ENCODE peak calls at places on chromosomes 3 and 15, in four cellular contexts. One of them, this sample, is unnamed.

GRCh38 chr15:68581725-68582124 is 2.9 kb downstream of the CORO2B start:
- DNase-seq in SJSA1: no peak
- DNase-seq in tibial artery: no peak
- DNase-seq in EH: peak
- DNase-seq in this sample: no peak

GRCh38 chr3:48863122-48863521 is 15.4 kb upstream of the PRKAR2A start:
- DNase-seq in SJSA1: no peak
- DNase-seq in tibial artery: no peak
- DNase-seq in EH: no peak
- DNase-seq in this sample: no peak

GRCh38 chr3:76134166-76134565 is 348.8 kb upstream of the ZNF717 start:
- DNase-seq in SJSA1: peak
- DNase-seq in tibial artery: no peak
- DNase-seq in EH: no peak
- DNase-seq in this sample: no peak

GRCh38 chr3:143536817-143537535 is 311.3 kb downstream of the SLC9A9 start:
- DNase-seq in SJSA1: no peak
- DNase-seq in tibial artery: no peak
- DNase-seq in EH: peak
- DNase-seq in this sample: peak

GRCh38 chr3:60949146-60949545 is 302.1 kb downstream of the FHIT start:
- DNase-seq in SJSA1: no peak
- DNase-seq in tibial artery: no peak
- DNase-seq in EH: no peak
- DNase-seq in this sample: no peak

GRCh38 chr3:64291345-64291744 is 66.1 kb upstream of the PRICKLE2 start:
- DNase-seq in SJSA1: peak
- DNase-seq in tibial artery: peak
- DNase-seq in EH: peak
- DNase-seq in this sample: no peak

GRCh38 chr3:37221407-37221806 is 47.0 kb upstream of the LRRFIP2 start:
- DNase-seq in SJSA1: peak
- DNase-seq in tibial artery: no peak
- DNase-seq in EH: peak
- DNase-seq in this sample: no peak

GRCh38 chr15:76866716-76867321 is 38.3 kb downstream of the SCAPER start:
- DNase-seq in SJSA1: peak
- DNase-seq in tibial artery: no peak
- DNase-seq in EH: peak
- DNase-seq in this sample: no peak

GRCh38 chr15:64249842-64250575 is 87.2 kb upstream of the PPIB start:
- DNase-seq in SJSA1: peak
- DNase-seq in tibial artery: no peak
- DNase-seq in EH: peak
- DNase-seq in this sample: no peak

GRCh38 chr15:31510003-31510402 is 183.4 kb downstream of the KLF13 start:
- DNase-seq in SJSA1: no peak
- DNase-seq in tibial artery: no peak
- DNase-seq in EH: no peak
- DNase-seq in this sample: no peak

GRCh38 chr3:138327831-138328230 is 1.8 kb downstream of the NME9 start:
- DNase-seq in SJSA1: no peak
- DNase-seq in tibial artery: no peak
- DNase-seq in EH: no peak
- DNase-seq in this sample: no peak

GRCh38 chr15:52240166-52240565 is 49.0 kb upstream of the GNB5 start:
- DNase-seq in SJSA1: no peak
- DNase-seq in tibial artery: no peak
- DNase-seq in EH: no peak
- DNase-seq in this sample: no peak

GRCh38 chr3:155497930-155498647 is 204.6 kb upstream of the STRIT1 start:
- DNase-seq in SJSA1: peak
- DNase-seq in tibial artery: no peak
- DNase-seq in EH: peak
- DNase-seq in this sample: peak

GRCh38 chr3:149277338-149277813 is 55.7 kb upstream of the CP start:
- DNase-seq in SJSA1: peak
- DNase-seq in tibial artery: no peak
- DNase-seq in EH: peak
- DNase-seq in this sample: peak

GRCh38 chr15:97900006-97900405 is 60.5 kb upstream of the ARRDC4 start:
- DNase-seq in SJSA1: no peak
- DNase-seq in tibial artery: no peak
- DNase-seq in EH: no peak
- DNase-seq in this sample: no peak

GRCh38 chr3:136664771-136665170 is 87.4 kb downstream of the STAG1 start:
- DNase-seq in SJSA1: no peak
- DNase-seq in tibial artery: no peak
- DNase-seq in EH: peak
- DNase-seq in this sample: no peak

GRCh38 chr3:123328851-123329635 is 119.8 kb downstream of the ADCY5 start:
- DNase-seq in SJSA1: peak
- DNase-seq in tibial artery: peak
- DNase-seq in EH: peak
- DNase-seq in this sample: no peak

GRCh38 chr15:38696790-38697495 is 132.3 kb upstream of the RASGRP1 start:
- DNase-seq in SJSA1: no peak
- DNase-seq in tibial artery: no peak
- DNase-seq in EH: no peak
- DNase-seq in this sample: no peak

GRCh38 chr3:177330771-177331170 is 133.5 kb upstream of the TBL1XR1 start:
- DNase-seq in SJSA1: no peak
- DNase-seq in tibial artery: no peak
- DNase-seq in EH: peak
- DNase-seq in this sample: no peak

GRCh38 chr3:63654246-63654645 is 1.8 kb downstream of the SNTN start:
- DNase-seq in SJSA1: no peak
- DNase-seq in tibial artery: no peak
- DNase-seq in EH: peak
- DNase-seq in this sample: no peak

GRCh38 chr3:142259359-142259758 is 34.0 kb upstream of the GK5 start:
- DNase-seq in SJSA1: no peak
- DNase-seq in tibial artery: no peak
- DNase-seq in EH: no peak
- DNase-seq in this sample: no peak

This sample was measured in brain pericyte.